ENCODE peak calls at places on chromosomes 3 and 15, in six cellular contexts. L, G, T, F, H and J are unnamed samples.

GRCh38 chr3:145133281-145133680 is 1027.7 kb downstream of the PLOD2 start:
- DNase-seq in L (no peak), G (no peak), T (no peak), F (no peak), H (no peak), J (no peak)

GRCh38 chr3:126314305-126315082 is 42.7 kb downstream of the KLF15 start:
- DNase-seq in L (no peak), G (no peak), T (no peak), F (no peak), H (no peak), J (no peak)

GRCh38 chr3:106345353-106346027 is 476.7 kb upstream of the CBLB start:
- DNase-seq in L (peak), G (no peak), T (no peak), F (peak), H (no peak), J (no peak)

GRCh38 chr3:139642981-139643380 is 34.8 kb downstream of the NMNAT3 start:
- DNase-seq in L (no peak), G (no peak), T (no peak), F (no peak), H (no peak), J (no peak)

GRCh38 chr3:136835079-136835816 is 16.3 kb downstream of the SLC35G2 start:
- DNase-seq in L (no peak), G (no peak), T (no peak), F (no peak), H (no peak), J (no peak)

GRCh38 chr3:127800508-127800907 is 21.8 kb downstream of the MGLL start:
- DNase-seq in L (peak), G (no peak), T (no peak), F (no peak), H (no peak), J (no peak)

GRCh38 chr3:120119846-120120510 is 25.7 kb upstream of the GSK3B start:
- DNase-seq in L (no peak), G (no peak), T (no peak), F (no peak), H (no peak), J (no peak)

GRCh38 chr3:79278681-79279080 is 489.1 kb downstream of the ROBO1 start:
- DNase-seq in L (no peak), G (no peak), T (no peak), F (no peak), H (no peak), J (no peak)

GRCh38 chr3:52934626-52935530 is 37.5 kb upstream of the STIMATE start:
- DNase-seq in L (peak), G (peak), T (peak), F (peak), H (no peak), J (peak)

GRCh38 chr3:18890459-18890858 is 257.9 kb upstream of the KCNH8 start:
- DNase-seq in L (no peak), G (no peak), T (no peak), F (no peak), H (no peak), J (no peak)

GRCh38 chr3:188369526-188369925 is 215.6 kb downstream of the LPP start:
- DNase-seq in L (no peak), G (no peak), T (no peak), F (no peak), H (no peak), J (no peak)

GRCh38 chr15:38074029-38074428 is 139.6 kb downstream of the TMCO5A start:
- DNase-seq in L (peak), G (peak), T (no peak), F (no peak), H (no peak), J (no peak)

GRCh38 chr15:71444866-71445590 is 329.8 kb downstream of the THSD4 start:
- DNase-seq in L (no peak), G (no peak), T (no peak), F (no peak), H (no peak), J (no peak)

GRCh38 chr3:47475029-47475569 is 642 bp downstream of the SCAP start:
- DNase-seq in L (peak), G (peak), T (no peak), F (no peak), H (no peak), J (peak)

GRCh38 chr3:52194541-52195296 is 3.2 kb upstream of the ALAS1 start:
- DNase-seq in L (no peak), G (peak), T (no peak), F (peak), H (peak), J (no peak)

GRCh38 chr3:158846803-158847465 is 45.1 kb downstream of the MFSD1 start:
- DNase-seq in L (no peak), G (no peak), T (no peak), F (no peak), H (no peak), J (no peak)

GRCh38 chr15:79492065-79492464 is 59.9 kb downstream of the MINAR1 start:
- DNase-seq in L (no peak), G (no peak), T (no peak), F (no peak), H (no peak), J (no peak)

GRCh38 chr3:15083190-15083700 is 15.7 kb downstream of the RBSN start:
- DNase-seq in L (no peak), G (no peak), T (no peak), F (no peak), H (no peak), J (no peak)

GRCh38 chr15:28123408-28124023 is 24.4 kb upstream of the OCA2 start:
- DNase-seq in L (peak), G (peak), T (peak), F (peak), H (no peak), J (peak)

GRCh38 chr3:172476339-172476738 is 28.1 kb upstream of the GHSR start:
- DNase-seq in L (no peak), G (no peak), T (no peak), F (no peak), H (no peak), J (no peak)

GRCh38 chr3:59364471-59364870 is 314.6 kb upstream of the CFAP20DC start:
- DNase-seq in L (peak), G (no peak), T (no peak), F (peak), H (no peak), J (no peak)

GRCh38 chr15:75904241-75904631 is 558 bp downstream of the FBXO22 start:
- DNase-seq in L (peak), G (peak), T (peak), F (peak), H (no peak), J (peak)

GRCh38 chr3:61814674-61815073 is 253.3 kb downstream of the PTPRG start:
- DNase-seq in L (no peak), G (peak), T (no peak), F (no peak), H (no peak), J (no peak)

GRCh38 chr15:69735126-69735525 is 282.5 kb downstream of the RPLP1 start:
- DNase-seq in L (peak), G (no peak), T (no peak), F (peak), H (no peak), J (peak)

GRCh38 chr3:187212705-187213104 is 15.4 kb downstream of the RTP1 start:
- DNase-seq in L (no peak), G (no peak), T (no peak), F (peak), H (no peak), J (no peak)

GRCh38 chr3:10352146-10352911 is 31.4 kb upstream of the SEC13 start:
- DNase-seq in L (peak), G (no peak), T (no peak), F (peak), H (no peak), J (peak)

GRCh38 chr15:83380026-83380425 is 67.1 kb upstream of the SH3GL3 start:
- DNase-seq in L (no peak), G (no peak), T (no peak), F (no peak), H (no peak), J (no peak)

GRCh38 chr3:126107960-126108688 is 24.2 kb upstream of the SLC41A3 start:
- DNase-seq in L (no peak), G (peak), T (no peak), F (no peak), H (no peak), J (no peak)

GRCh38 chr15:85741662-85742061 is 53.1 kb downstream of the KLHL25 start:
- DNase-seq in L (no peak), G (no peak), T (no peak), F (no peak), H (no peak), J (no peak)

GRCh38 chr15:37793851-37794250 is 140.6 kb upstream of the TMCO5A start:
- DNase-seq in L (no peak), G (no peak), T (no peak), F (no peak), H (no peak), J (peak)

GRCh38 chr3:189331002-189331418 is 159.2 kb downstream of the TPRG1 start:
- DNase-seq in L (peak), G (no peak), T (no peak), F (no peak), H (no peak), J (no peak)

GRCh38 chr3:36823806-36824205 is 59.5 kb upstream of the DCLK3 start:
- DNase-seq in L (no peak), G (no peak), T (peak), F (no peak), H (no peak), J (no peak)

DNA sequence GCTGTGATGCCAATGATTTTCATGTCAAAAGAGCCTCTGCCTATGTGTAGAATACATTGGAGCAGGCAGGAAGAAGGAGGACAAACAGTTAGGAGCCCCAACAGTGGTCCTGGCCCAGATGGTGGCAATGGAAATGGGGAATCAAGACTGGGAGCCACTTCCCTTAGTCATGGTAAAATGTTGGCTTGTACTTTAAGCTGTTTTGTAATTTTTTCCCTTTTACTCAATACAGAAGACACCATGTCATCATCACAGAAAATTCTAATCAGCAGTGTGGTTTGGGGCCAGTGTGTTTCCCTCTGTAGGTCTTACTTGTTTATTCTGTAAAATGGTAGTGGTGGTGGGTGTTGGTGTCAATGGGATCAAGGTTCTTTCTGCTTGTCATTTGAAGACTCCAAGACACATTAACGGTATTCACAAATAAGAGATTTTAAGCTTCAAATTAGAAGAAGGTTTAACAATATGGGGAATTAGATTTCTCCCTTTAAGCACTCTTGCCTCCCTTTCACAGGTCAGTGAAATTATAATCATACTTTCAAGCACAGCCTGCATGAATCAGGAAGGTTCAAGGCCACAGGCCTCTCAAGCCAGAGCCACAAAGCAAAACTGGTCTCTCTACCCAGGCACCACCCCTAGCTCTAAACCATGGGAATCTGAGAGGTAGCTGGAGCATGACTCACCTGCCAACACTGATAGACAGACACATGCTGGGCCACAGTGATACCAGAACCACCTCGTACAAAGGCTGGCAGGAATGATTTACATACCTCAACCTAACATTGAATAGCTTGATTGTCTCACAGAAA is 24.9 kb downstream of the SIAH2 start:
- DNase-seq in L (no peak), G (no peak), T (no peak), F (peak), H (no peak), J (no peak)
- TF ChIP-seq CTCF in L (no peak), G (no peak), T (no peak), F (no peak), H (no peak), J (no peak)

GRCh38 chr3:48600711-48601621 is 5.8 kb upstream of the COL7A1 start:
- DNase-seq in L (no peak), G (no peak), T (no peak), F (no peak), H (no peak), J (no peak)

GRCh38 chr3:48599077-48599501 is 4.0 kb upstream of the COL7A1 start:
- DNase-seq in L (no peak), G (no peak), T (no peak), F (no peak), H (no peak), J (no peak)

GRCh38 chr3:48598323-48599076 is 3.4 kb upstream of the COL7A1 start:
- DNase-seq in L (peak), G (no peak), T (no peak), F (peak), H (no peak), J (no peak)

GRCh38 chr3:48601622-48601994 is 6.5 kb upstream of the COL7A1 start:
- DNase-seq in L (no peak), G (no peak), T (no peak), F (no peak), H (no peak), J (no peak)

GRCh38 chr3:48599509-48600285 is 4.6 kb upstream of the COL7A1 start:
- DNase-seq in L (no peak), G (no peak), T (no peak), F (no peak), H (no peak), J (no peak)
- TF ChIP-seq CTCF in L (no peak), G (no peak), T (no peak), F (no peak), H (no peak), J (no peak)

GRCh38 chr15:53716909-53717878 is 42.3 kb downstream of the WDR72 start:
- DNase-seq in L (peak), G (no peak), T (no peak), F (no peak), H (no peak), J (no peak)
- TF ChIP-seq CTCF in L (peak), G (no peak), T (peak), F (no peak), H (no peak), J (peak)

GRCh38 chr3:27943106-27943505 is 221.0 kb upstream of the EOMES start:
- DNase-seq in L (no peak), G (peak), T (peak), F (peak), H (no peak), J (peak)
- TF ChIP-seq CTCF in L (peak), G (no peak), T (peak), F (peak), H (no peak), J (no peak)

GRCh38 chr15:78004222-78004727 is 73.2 kb downstream of the TBC1D2B start:
- DNase-seq in L (no peak), G (no peak), T (no peak), F (no peak), H (no peak), J (no peak)

GRCh38 chr15:78003539-78004008 is 73.9 kb downstream of the TBC1D2B start:
- DNase-seq in L (no peak), G (no peak), T (no peak), F (no peak), H (no peak), J (no peak)

GRCh38 chr15:78006567-78007205 is 70.8 kb downstream of the TBC1D2B start:
- DNase-seq in L (no peak), G (peak), T (no peak), F (no peak), H (peak), J (no peak)

GRCh38 chr15:78002996-78003395 is 74.5 kb downstream of the TBC1D2B start:
- DNase-seq in L (no peak), G (no peak), T (no peak), F (no peak), H (no peak), J (no peak)

DNA sequence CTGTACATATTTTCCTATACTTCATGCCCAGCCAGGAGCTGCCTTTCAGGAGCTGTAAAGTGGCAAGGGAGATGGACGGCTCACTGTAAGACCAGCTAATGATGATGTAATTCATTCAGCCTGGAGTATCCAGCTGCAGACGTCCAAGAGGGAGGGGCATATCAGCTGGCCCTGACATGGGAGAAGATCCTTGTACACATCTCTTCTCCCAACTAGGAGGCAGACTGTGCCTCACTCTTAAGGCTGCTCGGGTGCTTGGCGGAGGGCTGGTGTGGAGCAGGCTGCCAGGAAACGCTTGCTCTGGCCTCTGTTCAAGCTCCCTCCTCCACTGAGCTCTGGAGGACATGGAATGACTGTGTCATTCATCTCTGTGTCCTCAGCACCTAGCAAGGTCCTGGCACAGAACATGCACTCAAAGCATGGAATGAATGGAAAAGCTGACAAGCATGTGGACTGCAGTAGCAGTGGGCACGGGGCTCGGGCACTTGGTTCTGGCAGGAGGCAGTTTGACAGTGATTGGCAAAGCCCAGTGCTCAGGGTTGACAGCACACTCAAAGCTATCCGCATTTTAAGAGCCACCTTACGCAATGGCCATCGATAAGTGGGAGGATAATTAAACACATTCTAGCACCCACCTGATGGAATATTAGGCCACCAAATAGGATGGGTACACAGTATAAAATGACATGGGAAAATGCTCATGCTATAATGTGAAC is 72.4 kb downstream of the TBC1D2B start:
- DNase-seq in L (peak), G (peak), T (no peak), F (peak), H (peak), J (no peak)
- TF ChIP-seq CTCF in L (peak), G (no peak), T (no peak), F (peak), H (no peak), J (no peak)